ENCODE peak calls at places on chromosomes 3 and 15, in eight cellular contexts. One of them, this sample, is unnamed.

GRCh38 chr3:143795849-143796248 is 52.4 kb downstream of the SLC9A9 start:
- DNase-seq in endothelial cell of umbilical vein: no peak
- DNase-seq in GM23338: no peak
- DNase-seq in SK-N-SH: no peak
- DNase-seq in sigmoid colon: no peak
- DNase-seq in transverse colon: no peak
- DNase-seq in K562: no peak
- DNase-seq in breast epithelium: no peak
- DNase-seq in this sample: no peak

GRCh38 chr3:38111696-38112377 is 25.1 kb downstream of the ACAA1 start:
- DNase-seq in endothelial cell of umbilical vein: no peak
- DNase-seq in GM23338: no peak
- DNase-seq in SK-N-SH: no peak
- DNase-seq in sigmoid colon: peak; percentile 55
- DNase-seq in transverse colon: no peak
- DNase-seq in K562: no peak
- DNase-seq in breast epithelium: no peak
- DNase-seq in this sample: peak; percentile 25

GRCh38 chr15:40594429-40594836 is 384 bp downstream of the KNL1 start:
- DNase-seq in endothelial cell of umbilical vein: no peak
- DNase-seq in GM23338: peak; percentile 81
- DNase-seq in SK-N-SH: peak; percentile 80
- DNase-seq in sigmoid colon: peak; percentile 67
- DNase-seq in transverse colon: peak; percentile 64
- DNase-seq in K562: peak; percentile 83
- DNase-seq in breast epithelium: no peak
- DNase-seq in this sample: no peak

GRCh38 chr15:20645956-20646355 is 104.4 kb upstream of the GOLGA6L6 start:
- DNase-seq in endothelial cell of umbilical vein: no peak
- DNase-seq in GM23338: no peak
- DNase-seq in SK-N-SH: no peak
- DNase-seq in sigmoid colon: peak; percentile 73
- DNase-seq in transverse colon: peak; percentile 31
- DNase-seq in K562: no peak
- DNase-seq in breast epithelium: peak; percentile 87
- DNase-seq in this sample: no peak

GRCh38 chr3:15330031-15330596 is 2.3 kb downstream of the SH3BP5 start:
- DNase-seq in endothelial cell of umbilical vein: peak; percentile 71
- DNase-seq in GM23338: no peak
- DNase-seq in SK-N-SH: no peak
- DNase-seq in sigmoid colon: peak; percentile 91
- DNase-seq in transverse colon: peak; percentile 41
- DNase-seq in K562: peak; percentile 48
- DNase-seq in breast epithelium: peak; percentile 67
- DNase-seq in this sample: no peak

GRCh38 chr3:11737742-11738141 is 94.0 kb upstream of the VGLL4 start:
- DNase-seq in endothelial cell of umbilical vein: no peak
- DNase-seq in GM23338: no peak
- DNase-seq in SK-N-SH: no peak
- DNase-seq in sigmoid colon: no peak
- DNase-seq in transverse colon: no peak
- DNase-seq in K562: no peak
- DNase-seq in breast epithelium: no peak
- DNase-seq in this sample: no peak

GRCh38 chr3:65026151-65026550 is 338.4 kb upstream of the ADAMTS9 start:
- DNase-seq in endothelial cell of umbilical vein: no peak
- DNase-seq in GM23338: peak; percentile 44
- DNase-seq in SK-N-SH: no peak
- DNase-seq in sigmoid colon: no peak
- DNase-seq in transverse colon: no peak
- DNase-seq in K562: no peak
- DNase-seq in breast epithelium: no peak
- DNase-seq in this sample: no peak

GRCh38 chr15:82942691-82943090 is 9.8 kb downstream of the HOMER2 start:
- DNase-seq in endothelial cell of umbilical vein: no peak
- DNase-seq in GM23338: no peak
- DNase-seq in SK-N-SH: no peak
- DNase-seq in sigmoid colon: no peak
- DNase-seq in transverse colon: no peak
- DNase-seq in K562: no peak
- DNase-seq in breast epithelium: peak; percentile 96
- DNase-seq in this sample: peak; percentile 91

GRCh38 chr3:195013962-195014361 is 257.0 kb downstream of the XXYLT1 start:
- DNase-seq in endothelial cell of umbilical vein: no peak
- DNase-seq in GM23338: no peak
- DNase-seq in SK-N-SH: peak; percentile 82
- DNase-seq in sigmoid colon: peak; percentile 37
- DNase-seq in transverse colon: no peak
- DNase-seq in K562: no peak
- DNase-seq in breast epithelium: no peak
- DNase-seq in this sample: no peak

GRCh38 chr3:42032693-42033349 is 58.3 kb upstream of the TRAK1 start:
- DNase-seq in endothelial cell of umbilical vein: peak; percentile 66
- DNase-seq in GM23338: no peak
- DNase-seq in SK-N-SH: peak; percentile 62
- DNase-seq in sigmoid colon: peak; percentile 93
- DNase-seq in transverse colon: peak; percentile 68
- DNase-seq in K562: peak; percentile 55
- DNase-seq in breast epithelium: peak; percentile 78
- DNase-seq in this sample: peak; percentile 45

GRCh38 chr3:123789760-123790159 is 94.4 kb downstream of the MYLK start:
- DNase-seq in endothelial cell of umbilical vein: no peak
- DNase-seq in GM23338: no peak
- DNase-seq in SK-N-SH: no peak
- DNase-seq in sigmoid colon: no peak
- DNase-seq in transverse colon: no peak
- DNase-seq in K562: no peak
- DNase-seq in breast epithelium: no peak
- DNase-seq in this sample: no peak

GRCh38 chr15:95793226-95793625 is 537.3 kb upstream of the NR2F2 start:
- DNase-seq in endothelial cell of umbilical vein: no peak
- DNase-seq in GM23338: no peak
- DNase-seq in SK-N-SH: no peak
- DNase-seq in sigmoid colon: no peak
- DNase-seq in transverse colon: no peak
- DNase-seq in K562: no peak
- DNase-seq in breast epithelium: no peak
- DNase-seq in this sample: no peak

GRCh38 chr3:125443923-125444322 is 68.8 kb upstream of the ZNF148 start:
- DNase-seq in endothelial cell of umbilical vein: no peak
- DNase-seq in GM23338: no peak
- DNase-seq in SK-N-SH: no peak
- DNase-seq in sigmoid colon: no peak
- DNase-seq in transverse colon: no peak
- DNase-seq in K562: no peak
- DNase-seq in breast epithelium: no peak
- DNase-seq in this sample: no peak

GRCh38 chr15:76398301-76398700 is 61.7 kb downstream of the ISL2 start:
- DNase-seq in endothelial cell of umbilical vein: no peak
- DNase-seq in GM23338: no peak
- DNase-seq in SK-N-SH: no peak
- DNase-seq in sigmoid colon: no peak
- DNase-seq in transverse colon: no peak
- DNase-seq in K562: no peak
- DNase-seq in breast epithelium: no peak
- DNase-seq in this sample: no peak

GRCh38 chr15:101481917-101482525 is 7.5 kb downstream of the PCSK6 start:
- DNase-seq in endothelial cell of umbilical vein: no peak
- DNase-seq in GM23338: no peak
- DNase-seq in SK-N-SH: no peak
- DNase-seq in sigmoid colon: no peak
- DNase-seq in transverse colon: no peak
- DNase-seq in K562: no peak
- DNase-seq in breast epithelium: no peak
- DNase-seq in this sample: no peak

GRCh38 chr3:27085849-27086248 is 283.3 kb downstream of the NEK10 start:
- DNase-seq in endothelial cell of umbilical vein: no peak
- DNase-seq in GM23338: no peak
- DNase-seq in SK-N-SH: no peak
- DNase-seq in sigmoid colon: no peak
- DNase-seq in transverse colon: no peak
- DNase-seq in K562: no peak
- DNase-seq in breast epithelium: no peak
- DNase-seq in this sample: no peak

GRCh38 chr15:41899854-41900442 is 6.1 kb upstream of the SPTBN5 start:
- DNase-seq in endothelial cell of umbilical vein: no peak
- DNase-seq in GM23338: no peak
- DNase-seq in SK-N-SH: no peak
- DNase-seq in sigmoid colon: no peak
- DNase-seq in transverse colon: no peak
- DNase-seq in K562: no peak
- DNase-seq in breast epithelium: no peak
- DNase-seq in this sample: no peak

GRCh38 chr15:92074646-92075045 is 221.1 kb downstream of the SLCO3A1 start:
- DNase-seq in endothelial cell of umbilical vein: no peak
- DNase-seq in GM23338: no peak
- DNase-seq in SK-N-SH: no peak
- DNase-seq in sigmoid colon: no peak
- DNase-seq in transverse colon: no peak
- DNase-seq in K562: no peak
- DNase-seq in breast epithelium: no peak
- DNase-seq in this sample: no peak

GRCh38 chr15:63288778-63289378 is 11.5 kb downstream of the APH1B start:
- DNase-seq in endothelial cell of umbilical vein: peak; percentile 80
- DNase-seq in GM23338: peak; percentile 72
- DNase-seq in SK-N-SH: peak; percentile 66
- DNase-seq in sigmoid colon: no peak
- DNase-seq in transverse colon: no peak
- DNase-seq in K562: peak; percentile 69
- DNase-seq in breast epithelium: no peak
- DNase-seq in this sample: no peak

GRCh38 chr15:88782465-88782864 is 20.8 kb upstream of the ACAN start:
- DNase-seq in endothelial cell of umbilical vein: no peak
- DNase-seq in GM23338: no peak
- DNase-seq in SK-N-SH: no peak
- DNase-seq in sigmoid colon: no peak
- DNase-seq in transverse colon: no peak
- DNase-seq in K562: no peak
- DNase-seq in breast epithelium: no peak
- DNase-seq in this sample: no peak

GRCh38 chr15:75193272-75193671 is 8.4 kb upstream of the C15orf39 start:
- DNase-seq in endothelial cell of umbilical vein: no peak
- DNase-seq in GM23338: no peak
- DNase-seq in SK-N-SH: no peak
- DNase-seq in sigmoid colon: no peak
- DNase-seq in transverse colon: no peak
- DNase-seq in K562: no peak
- DNase-seq in breast epithelium: no peak
- DNase-seq in this sample: no peak
- TF ChIP-seq POLR2AphosphoS5 in endothelial cell of umbilical vein: no peak
- TF ChIP-seq POLR2AphosphoS5 in GM23338: no peak
- TF ChIP-seq POLR2AphosphoS5 in SK-N-SH: no peak
- TF ChIP-seq POLR2AphosphoS5 in sigmoid colon: no peak
- TF ChIP-seq POLR2AphosphoS5 in transverse colon: no peak
- TF ChIP-seq POLR2AphosphoS5 in K562: no peak
- TF ChIP-seq POLR2AphosphoS5 in breast epithelium: no peak
- TF ChIP-seq POLR2AphosphoS5 in this sample: no peak

GRCh38 chr3:150165396-150166094 is 194.8 kb upstream of the PFN2 start:
- DNase-seq in endothelial cell of umbilical vein: no peak
- DNase-seq in GM23338: peak; percentile 17
- DNase-seq in SK-N-SH: no peak
- DNase-seq in sigmoid colon: no peak
- DNase-seq in transverse colon: no peak
- DNase-seq in K562: no peak
- DNase-seq in breast epithelium: no peak
- DNase-seq in this sample: no peak
- TF ChIP-seq CTCF in endothelial cell of umbilical vein: no peak
- TF ChIP-seq CTCF in GM23338: no peak
- TF ChIP-seq CTCF in SK-N-SH: no peak
- TF ChIP-seq CTCF in sigmoid colon: no peak
- TF ChIP-seq CTCF in transverse colon: no peak
- TF ChIP-seq CTCF in K562: no peak
- TF ChIP-seq CTCF in breast epithelium: no peak
- TF ChIP-seq CTCF in this sample: no peak

DNA sequence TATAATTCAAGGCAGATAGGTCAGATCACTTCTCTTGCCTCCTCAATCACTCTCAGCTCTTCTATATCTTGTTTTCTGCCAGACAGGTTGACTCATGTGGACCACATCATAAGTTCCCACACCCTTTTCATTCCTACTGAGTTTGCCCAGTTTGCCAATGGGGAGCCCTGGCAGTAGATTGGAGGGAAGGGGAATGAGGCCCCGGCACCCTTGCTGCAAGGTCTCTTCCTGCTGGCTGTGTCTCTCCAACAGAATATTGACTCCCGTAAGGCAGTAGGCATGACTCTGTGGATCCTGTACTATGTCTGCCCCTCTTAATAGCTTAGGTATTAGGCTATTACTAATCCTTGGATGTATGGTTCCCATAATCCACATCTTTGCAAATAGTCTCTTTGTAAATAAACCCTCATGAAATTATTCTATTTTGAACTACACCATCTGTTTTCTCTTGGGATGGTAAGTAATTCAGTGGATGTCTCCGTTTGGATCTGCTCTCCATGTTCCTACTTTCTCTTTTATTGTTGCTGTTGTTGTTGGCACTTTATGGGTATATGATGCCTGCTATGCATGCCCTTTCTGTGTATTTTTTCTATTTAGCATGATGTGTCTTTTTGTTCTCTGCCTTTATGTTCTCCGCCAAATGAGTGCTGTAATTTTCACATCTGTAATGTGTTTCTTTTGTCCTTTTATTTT is 65.5 kb upstream of the DCBLD2 start:
- DNase-seq in endothelial cell of umbilical vein: peak; percentile 32
- DNase-seq in GM23338: no peak
- DNase-seq in SK-N-SH: no peak
- DNase-seq in sigmoid colon: no peak
- DNase-seq in transverse colon: no peak
- DNase-seq in K562: no peak
- DNase-seq in breast epithelium: no peak
- DNase-seq in this sample: no peak
- H3K4me1 ChIP-seq in endothelial cell of umbilical vein: peaks cover 67% of the 10 kb centered on the region
- H3K4me1 ChIP-seq in GM23338: no peaks in the 10 kb centered on the region
- H3K4me1 ChIP-seq in SK-N-SH: peaks cover 34% of the 10 kb centered on the region
- H3K4me1 ChIP-seq in sigmoid colon: no peaks in the 10 kb centered on the region
- H3K4me1 ChIP-seq in transverse colon: no peaks in the 10 kb centered on the region
- H3K4me1 ChIP-seq in K562: no peaks in the 10 kb centered on the region
- H3K4me1 ChIP-seq in breast epithelium: no peaks in the 10 kb centered on the region
- H3K4me1 ChIP-seq in this sample: no peaks in the 10 kb centered on the region

DNA sequence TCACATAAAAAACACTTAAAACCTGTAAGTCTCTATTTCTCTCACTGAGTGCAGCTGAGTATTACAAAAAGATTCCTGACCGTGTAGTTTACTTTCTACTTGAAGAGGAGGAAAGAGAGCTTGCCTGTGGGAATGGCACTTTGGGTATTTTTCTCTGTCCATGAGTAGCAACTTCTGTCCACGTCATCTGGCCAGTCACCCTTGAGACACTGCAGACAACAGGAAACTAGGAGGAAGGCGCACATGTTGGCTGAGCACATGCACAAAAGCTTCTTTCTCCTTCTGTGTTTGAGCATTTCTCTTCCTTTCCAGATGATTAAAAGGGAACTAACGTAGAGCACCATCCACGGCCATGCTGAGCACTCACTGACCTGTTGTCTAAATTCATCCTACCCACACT is 19.7 kb downstream of the STARD5 start:
- DNase-seq in endothelial cell of umbilical vein: no peak
- DNase-seq in GM23338: no peak
- DNase-seq in SK-N-SH: no peak
- DNase-seq in sigmoid colon: no peak
- DNase-seq in transverse colon: no peak
- DNase-seq in K562: no peak
- DNase-seq in breast epithelium: no peak
- DNase-seq in this sample: no peak
- TF ChIP-seq POLR2AphosphoS5 in endothelial cell of umbilical vein: no peak
- TF ChIP-seq POLR2AphosphoS5 in GM23338: no peak
- TF ChIP-seq POLR2AphosphoS5 in SK-N-SH: no peak
- TF ChIP-seq POLR2AphosphoS5 in sigmoid colon: peak; percentile 22
- TF ChIP-seq POLR2AphosphoS5 in transverse colon: no peak
- TF ChIP-seq POLR2AphosphoS5 in K562: no peak
- TF ChIP-seq POLR2AphosphoS5 in breast epithelium: no peak
- TF ChIP-seq POLR2AphosphoS5 in this sample: no peak

GRCh38 chr15:73564255-73564654 is 68.9 kb downstream of the NPTN start:
- DNase-seq in endothelial cell of umbilical vein: peak; percentile 73
- DNase-seq in GM23338: no peak
- DNase-seq in SK-N-SH: no peak
- DNase-seq in sigmoid colon: no peak
- DNase-seq in transverse colon: no peak
- DNase-seq in K562: peak; percentile 69
- DNase-seq in breast epithelium: peak; percentile 33
- DNase-seq in this sample: no peak
- TF ChIP-seq CTCF in endothelial cell of umbilical vein: no peak
- TF ChIP-seq CTCF in GM23338: no peak
- TF ChIP-seq CTCF in SK-N-SH: peak; percentile 38
- TF ChIP-seq CTCF in sigmoid colon: no peak
- TF ChIP-seq CTCF in transverse colon: no peak
- TF ChIP-seq CTCF in K562: peak; percentile 12
- TF ChIP-seq CTCF in breast epithelium: no peak
- TF ChIP-seq CTCF in this sample: no peak